ENCODE peak calls at places on chromosomes 5 and 9, in four cellular contexts. R, K, B and P are unnamed samples.

GRCh38 chr9:135714242-135715055 is 12.5 kb downstream of the KCNT1 start:
- DNase-seq in R (peak; percentile 73), K (no peak), B (no peak), P (no peak)

GRCh38 chr5:180665682-180666404 is 16.4 kb upstream of the FLT4 start:
- DNase-seq in R (no peak), K (no peak), B (no peak), P (no peak)

GRCh38 chr9:72925126-72925810 is 27.6 kb downstream of the ALDH1A1 start:
- DNase-seq in R (no peak), K (no peak), B (no peak), P (no peak)

GRCh38 chr5:53479656-53480473 is 564 bp upstream of the FST start:
- DNase-seq in R (peak; percentile 66), K (peak; percentile 48), B (peak; percentile 28), P (peak; percentile 40)

GRCh38 chr5:137710086-137710485 is 25.8 kb downstream of the KLHL3 start:
- DNase-seq in R (no peak), K (no peak), B (peak; percentile 65), P (no peak)

GRCh38 chr5:151181818-151182217 is 24.2 kb upstream of the ANXA6 start:
- DNase-seq in R (no peak), K (no peak), B (no peak), P (no peak)

GRCh38 chr9:134712922-134713321 is 71.3 kb downstream of the COL5A1 start:
- DNase-seq in R (no peak), K (no peak), B (no peak), P (no peak)

GRCh38 chr5:33241826-33242225 is 198.9 kb upstream of the TARS1 start:
- DNase-seq in R (no peak), K (no peak), B (no peak), P (peak; percentile 27)

GRCh38 chr9:69293186-69293585 is 31.8 kb upstream of the ENTREP1 start:
- DNase-seq in R (no peak), K (no peak), B (no peak), P (no peak)

GRCh38 chr5:133319905-133320520 is 268.2 kb downstream of the HSPA4 start:
- DNase-seq in R (no peak), K (no peak), B (no peak), P (no peak)

GRCh38 chr5:88833371-88834107 is 49.4 kb downstream of the MEF2C start:
- DNase-seq in R (peak; percentile 59), K (peak; percentile 81), B (peak; percentile 85), P (no peak)

DNA sequence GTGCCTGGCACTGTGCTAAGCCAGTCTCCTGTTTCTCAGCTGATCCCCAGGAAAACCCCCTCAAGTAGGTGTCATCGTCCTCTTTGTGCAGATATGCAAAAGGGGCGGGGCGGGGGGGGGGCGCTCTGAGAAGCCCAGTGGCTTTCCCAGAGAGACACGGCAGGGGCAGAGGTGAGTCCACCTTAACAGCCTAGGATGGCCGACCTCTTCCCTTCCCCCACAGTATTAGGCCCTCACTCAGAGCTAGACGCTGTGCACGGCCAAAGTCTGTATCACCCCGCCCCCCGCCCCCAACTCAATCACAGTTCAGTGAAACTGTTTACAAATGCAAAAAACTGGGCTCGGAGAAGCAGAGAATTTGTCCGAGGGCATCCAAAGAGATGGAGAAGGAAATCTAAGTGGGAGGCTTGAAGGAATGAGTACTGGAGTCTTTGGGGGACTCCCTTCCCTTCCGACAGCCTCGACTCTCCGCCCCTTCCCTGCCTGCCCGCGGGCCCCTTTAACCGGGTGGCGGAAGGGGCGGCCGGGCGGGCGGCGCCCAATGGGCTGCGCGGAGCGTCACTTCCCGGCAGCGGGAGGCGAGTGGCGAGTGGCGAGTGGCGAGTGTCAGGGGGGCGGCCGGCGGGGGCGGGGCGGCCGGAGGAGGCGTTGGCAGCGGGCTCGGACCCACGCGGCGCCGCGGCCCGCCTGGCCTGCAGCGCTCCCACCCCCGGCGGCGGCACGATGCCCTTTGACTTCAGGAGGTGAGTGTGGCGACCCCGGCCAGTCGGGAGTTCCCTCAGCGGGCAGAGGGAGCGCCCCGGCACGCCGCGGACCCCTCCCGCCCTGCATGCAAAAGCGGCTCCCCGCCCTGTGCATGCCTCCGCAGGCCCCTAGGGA is at the start of gene ERGIC1:
- DNase-seq in R (peak; percentile 73), K (peak; percentile 88), B (peak; percentile 67), P (peak; percentile 92)
- TF ChIP-seq CTCF in R (no peak), K (no peak), B (no peak), P (no peak)

GRCh38 chr9:114538241-114538640 is 33.0 kb upstream of the WHRN start:
- DNase-seq in R (no peak), K (no peak), B (no peak), P (no peak)
- TF ChIP-seq CTCF in R (no peak), K (no peak), B (peak; percentile 21), P (peak; percentile 36)

DNA sequence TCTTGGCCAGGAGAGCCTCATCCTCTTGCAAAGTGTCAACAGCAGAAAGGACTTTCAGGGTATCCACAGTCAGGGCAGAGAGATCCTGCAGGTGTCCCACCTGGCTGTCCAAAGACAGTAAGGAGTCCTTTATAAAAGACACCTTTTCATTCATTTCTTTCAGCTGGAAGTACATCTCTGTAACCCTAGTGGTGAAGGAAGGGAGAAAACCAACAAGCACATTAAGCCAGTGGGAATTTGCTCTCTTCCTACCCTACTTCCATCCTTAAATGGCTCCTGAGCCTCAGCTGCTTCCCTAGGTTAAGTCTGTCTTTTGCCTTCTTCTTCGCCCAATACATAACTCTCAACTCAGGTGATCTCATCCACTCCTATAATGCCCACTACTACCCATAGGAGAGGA is 124.8 kb downstream of the TRPM6 start:
- DNase-seq in R (no peak), K (no peak), B (no peak), P (no peak)
- TF ChIP-seq CTCF in R (no peak), K (no peak), B (peak; percentile 25), P (no peak)

DNA sequence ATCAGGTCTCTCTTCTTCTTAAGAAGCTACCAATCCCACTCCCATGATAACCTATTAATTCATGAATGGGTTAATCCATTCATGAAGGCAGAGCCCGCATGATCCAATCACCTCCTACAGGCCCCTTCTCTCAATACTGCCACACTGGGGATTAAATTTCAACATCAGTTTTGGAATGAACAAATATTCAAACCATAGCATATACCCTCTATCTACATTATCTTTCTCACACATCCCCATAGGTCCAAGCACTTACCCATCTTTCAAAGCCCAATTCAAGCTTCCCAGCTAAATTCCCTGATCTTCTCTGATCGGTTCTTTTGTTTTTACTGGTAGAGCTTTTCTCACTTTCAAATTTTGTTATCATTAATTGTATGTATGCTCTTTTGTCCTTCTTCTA is 10.5 kb upstream of the SHOC1 start:
- DNase-seq in R (no peak), K (no peak), B (no peak), P (no peak)
- TF ChIP-seq CTCF in R (no peak), K (no peak), B (no peak), P (no peak)

DNA sequence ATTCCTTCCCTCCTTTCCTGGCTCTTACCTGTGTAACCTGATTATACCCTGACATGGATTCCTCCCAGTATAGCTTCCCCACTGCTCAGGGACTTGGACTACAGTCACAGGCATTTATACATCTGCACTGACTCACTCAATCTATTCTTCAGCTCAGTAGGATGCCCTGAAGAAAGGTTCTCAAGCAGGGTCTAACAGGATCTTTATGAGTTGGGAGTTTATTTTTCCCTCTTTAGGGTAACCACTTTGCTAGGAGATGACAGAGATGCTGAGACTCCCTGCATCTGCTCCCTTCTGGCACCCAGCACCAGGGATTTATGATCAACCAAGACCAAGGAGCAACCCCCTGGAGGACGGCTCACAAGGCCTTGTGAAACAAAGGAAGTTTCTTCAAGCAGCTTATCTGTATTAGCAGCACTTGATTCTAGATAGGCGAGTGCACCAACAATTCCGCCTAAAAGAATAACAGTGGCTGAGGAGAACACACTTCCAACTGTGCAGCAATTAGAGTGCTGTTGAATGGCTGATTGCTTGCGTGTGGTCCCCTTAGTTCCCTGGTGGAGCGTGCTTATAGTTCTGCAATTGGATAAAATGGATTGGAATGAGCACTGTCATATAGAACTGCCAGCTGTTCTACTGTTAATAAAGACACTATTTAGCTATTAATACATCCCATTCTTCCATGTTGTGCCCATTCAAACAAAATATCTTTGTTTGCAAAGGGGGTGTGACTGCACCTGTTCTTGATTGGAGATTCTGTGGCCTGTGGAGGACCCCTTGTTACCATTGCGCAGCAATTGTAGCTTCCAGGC is 482.6 kb downstream of the ZNF608 start:
- DNase-seq in R (peak; percentile 41), K (no peak), B (no peak), P (no peak)
- TF ChIP-seq CTCF in R (no peak), K (no peak), B (no peak), P (no peak)

GRCh38 chr5:141672856-141673813 is 8.9 kb downstream of the ARAP3 start:
- DNase-seq in R (no peak), K (no peak), B (no peak), P (no peak)

GRCh38 chr5:141672071-141672855 is 9.8 kb downstream of the ARAP3 start:
- DNase-seq in R (no peak), K (no peak), B (no peak), P (no peak)

GRCh38 chr5:141665995-141666940 is 15.1 kb upstream of the FCHSD1 start:
- DNase-seq in R (no peak), K (no peak), B (no peak), P (no peak)

GRCh38 chr5:141668601-141669265 is 13.3 kb downstream of the ARAP3 start:
- DNase-seq in R (no peak), K (no peak), B (peak; percentile 32), P (no peak)

GRCh38 chr5:141669519-141669918 is 12.5 kb downstream of the ARAP3 start:
- DNase-seq in R (no peak), K (no peak), B (no peak), P (no peak)
- TF ChIP-seq CTCF in R (no peak), K (no peak), B (peak; percentile 46), P (peak; percentile 8)

GRCh38 chr9:20693068-20693467 is 9.0 kb downstream of the FOCAD start:
- DNase-seq in R (peak; percentile 13), K (no peak), B (no peak), P (no peak)
- TF ChIP-seq CTCF in R (no peak), K (no peak), B (no peak), P (no peak)

GRCh38 chr9:110623462-110624025 is 44.0 kb upstream of the SVEP1 start:
- DNase-seq in R (peak; percentile 73), K (peak; percentile 51), B (peak; percentile 55), P (peak; percentile 35)
- TF ChIP-seq CTCF in R (peak; percentile 54), K (peak; percentile 69), B (peak; percentile 55), P (peak; percentile 62)

GRCh38 chr9:79571309-79572031 is at the start of gene TLE4:
- DNase-seq in R (peak; percentile 100), K (peak; percentile 100), B (peak; percentile 100), P (peak; percentile 94)

GRCh38 chr9:79573697-79573976 is 1.9 kb downstream of the TLE4 start:
- DNase-seq in R (no peak), K (no peak), B (no peak), P (no peak)

GRCh38 chr9:79572032-79572890 is 496 bp downstream of the TLE4 start:
- DNase-seq in R (peak; percentile 86), K (no peak), B (peak; percentile 36), P (peak; percentile 38)

GRCh38 chr9:79574166-79574565 is 2.4 kb downstream of the TLE4 start:
- DNase-seq in R (no peak), K (no peak), B (no peak), P (no peak)

GRCh38 chr9:79572891-79573696 is 1.3 kb downstream of the TLE4 start:
- DNase-seq in R (peak; percentile 46), K (peak; percentile 47), B (no peak), P (peak; percentile 45)
- TF ChIP-seq CTCF in R (no peak), K (no peak), B (no peak), P (peak; percentile 21)

GRCh38 chr5:55037046-55037771 is 13.2 kb downstream of the GZMK start:
- DNase-seq in R (peak; percentile 18), K (no peak), B (no peak), P (no peak)
- TF ChIP-seq CTCF in R (peak; percentile 6), K (no peak), B (peak; percentile 50), P (no peak)